ENCODE peak calls at places on chromosomes 4 and X, in ten cellular contexts. D, M, F, X, W, R, Q, B, I and Y are unnamed samples.

GRCh38 chr4:37389967-37390580 is 145.5 kb downstream of the NWD2 start:
- DNase-seq in B (peak; percentile 29), F (peak; percentile 87), R (peak; percentile 10), W (peak; percentile 41), I (peak; percentile 70), Q (peak; percentile 78), M (no peak), D (no peak), X (peak; percentile 85), Y (no peak)

GRCh38 chrX:16786791-16787735 is 797 bp downstream of the TXLNG start:
- DNase-seq in D (peak; percentile 60), B (peak; percentile 19), X (peak; percentile 35), M (no peak), W (no peak), F (peak; percentile 78), I (peak; percentile 73), R (peak; percentile 11), Q (peak; percentile 33), Y (no peak)

GRCh38 chrX:108025954-108026616 is 18.8 kb upstream of the VSIG1 start:
- DNase-seq in F (no peak), D (no peak), W (no peak), R (no peak), Q (no peak), B (no peak), I (no peak), X (peak; percentile 49), M (no peak), Y (no peak)

GRCh38 chr4:182955411-182955810 is 38.2 kb upstream of the DCTD start:
- DNase-seq in B (no peak), Q (no peak), M (no peak), W (peak; percentile 68), R (no peak), I (no peak), F (no peak), D (no peak), X (no peak), Y (no peak)

GRCh38 chr4:7854697-7855370 is 84.8 kb downstream of the AFAP1 start:
- DNase-seq in B (peak; percentile 35), R (peak; percentile 22), I (no peak), D (no peak), X (no peak), F (no peak), W (no peak), M (no peak), Q (no peak), Y (no peak)

GRCh38 chrX:94400488-94400887 is 726.5 kb downstream of the FAM133A start:
- DNase-seq in M (peak; percentile 71), I (no peak), R (peak; percentile 34), D (no peak), Q (peak; percentile 34), X (peak; percentile 11), W (no peak), F (no peak), B (peak; percentile 98), Y (peak; percentile 92)

GRCh38 chr4:1356181-1356998 is 9.4 kb downstream of the UVSSA start:
- DNase-seq in W (peak; percentile 32), D (peak; percentile 80), I (peak; percentile 86), Q (peak; percentile 90), X (peak; percentile 38), B (peak; percentile 6), F (peak; percentile 76), M (peak; percentile 74), R (peak; percentile 31), Y (no peak)

GRCh38 chr4:189001283-189001970 is 862.2 kb downstream of the TRIML1 start:
- DNase-seq in F (no peak), R (no peak), X (no peak), M (no peak), Q (no peak), I (no peak), W (no peak), D (no peak), B (no peak), Y (no peak)

GRCh38 chr4:5114911-5115310 is 63.6 kb downstream of the STK32B start:
- DNase-seq in Q (no peak), R (no peak), D (no peak), F (no peak), W (peak; percentile 58), X (no peak), M (no peak), I (no peak), B (no peak), Y (no peak)

GRCh38 chr4:119016636-119017035 is 119.0 kb upstream of the MYOZ2 start:
- DNase-seq in R (no peak), F (no peak), Q (no peak), I (no peak), X (no peak), M (no peak), D (no peak), B (no peak), W (peak; percentile 93), Y (no peak)

GRCh38 chr4:39975488-39976089 is 2.1 kb downstream of the PDS5A start:
- DNase-seq in I (no peak), B (peak; percentile 43), X (peak; percentile 5), D (peak; percentile 1), W (peak; percentile 86), F (peak; percentile 73), R (no peak), M (no peak), Q (no peak), Y (no peak)

GRCh38 chr4:151324449-151325319 is 721 bp downstream of the SH3D19 start:
- DNase-seq in X (peak; percentile 67), M (peak; percentile 79), D (no peak), Q (peak; percentile 73), F (no peak), R (peak; percentile 71), B (peak; percentile 60), I (peak; percentile 89), W (peak; percentile 47), Y (no peak)

GRCh38 chr4:10582059-10582686 is 102.4 kb downstream of the CLNK start:
- DNase-seq in D (peak; percentile 57), B (peak; percentile 35), R (peak; percentile 37), F (no peak), M (peak; percentile 42), Q (peak; percentile 72), I (peak; percentile 60), X (peak; percentile 63), W (peak; percentile 69), Y (no peak)

GRCh38 chr4:41622816-41623215 is 84.9 kb downstream of the LIMCH1 start:
- DNase-seq in R (no peak), Q (peak; percentile 44), W (no peak), X (no peak), M (no peak), D (no peak), F (no peak), B (no peak), I (no peak), Y (no peak)

GRCh38 chr4:17055788-17056187 is 157.3 kb upstream of the LDB2 start:
- DNase-seq in B (no peak), X (no peak), D (no peak), R (no peak), M (no peak), Q (no peak), F (no peak), W (peak; percentile 97), I (no peak), Y (peak; percentile 11)

GRCh38 chr4:135718019-135718418 is 1516.4 kb upstream of the PABPC4L start:
- DNase-seq in B (no peak), D (no peak), M (no peak), F (no peak), R (no peak), X (peak; percentile 10), W (peak; percentile 0), Q (no peak), I (no peak), Y (no peak)

GRCh38 chrX:8579602-8580001 is 115.0 kb downstream of the VCX3B start:
- DNase-seq in W (no peak), M (no peak), X (peak; percentile 10), R (no peak), Q (peak; percentile 5), D (no peak), B (no peak), I (peak; percentile 2), F (no peak), Y (no peak)

GRCh38 chrX:47177079-47177478 is 16.6 kb upstream of the UBA1 start:
- DNase-seq in Q (no peak), M (no peak), W (no peak), R (no peak), B (no peak), X (no peak), I (no peak), F (no peak), D (no peak), Y (no peak)
- H4K20me1 ChIP-seq in Q (no peaks in the 10 kb centered on the region), M (no peaks in the 10 kb centered on the region), W (no peaks in the 10 kb centered on the region), R (no peaks in the 10 kb centered on the region), B (no peaks in the 10 kb centered on the region), X (no peaks in the 10 kb centered on the region), I (no peaks in the 10 kb centered on the region), F (no peaks in the 10 kb centered on the region), D (peaks cover 4% of the 10 kb centered on the region), Y (no peaks in the 10 kb centered on the region)

GRCh38 chrX:3690140-3690539 is 23.3 kb downstream of the PRKX start:
- DNase-seq in B (no peak), D (no peak), Q (no peak), M (no peak), W (peak; percentile 15), I (no peak), R (no peak), X (no peak), F (no peak), Y (no peak)
- H4K20me1 ChIP-seq in B (no peaks in the 10 kb centered on the region), D (peaks cover 3% of the 10 kb centered on the region), Q (no peaks in the 10 kb centered on the region), M (no peaks in the 10 kb centered on the region), W (no peaks in the 10 kb centered on the region), I (no peaks in the 10 kb centered on the region), R (no peaks in the 10 kb centered on the region), X (no peaks in the 10 kb centered on the region), F (no peaks in the 10 kb centered on the region), Y (peaks cover 4% of the 10 kb centered on the region)

GRCh38 chrX:41087219-41087618 is 2.0 kb downstream of the USP9X start:
- DNase-seq in R (no peak), F (no peak), I (no peak), X (peak; percentile 5), W (no peak), D (no peak), B (peak; percentile 9), M (no peak), Q (no peak), Y (no peak)
- H4K20me1 ChIP-seq in R (peaks cover 15% of the 10 kb centered on the region), F (peaks cover 55% of the 10 kb centered on the region), I (peaks cover 58% of the 10 kb centered on the region), X (peaks cover 51% of the 10 kb centered on the region), W (peaks cover 65% of the 10 kb centered on the region), D (peaks cover 38% of the 10 kb centered on the region), B (no peaks in the 10 kb centered on the region), M (no peaks in the 10 kb centered on the region), Q (peaks cover 36% of the 10 kb centered on the region), Y (peaks cover 10% of the 10 kb centered on the region)

DNA sequence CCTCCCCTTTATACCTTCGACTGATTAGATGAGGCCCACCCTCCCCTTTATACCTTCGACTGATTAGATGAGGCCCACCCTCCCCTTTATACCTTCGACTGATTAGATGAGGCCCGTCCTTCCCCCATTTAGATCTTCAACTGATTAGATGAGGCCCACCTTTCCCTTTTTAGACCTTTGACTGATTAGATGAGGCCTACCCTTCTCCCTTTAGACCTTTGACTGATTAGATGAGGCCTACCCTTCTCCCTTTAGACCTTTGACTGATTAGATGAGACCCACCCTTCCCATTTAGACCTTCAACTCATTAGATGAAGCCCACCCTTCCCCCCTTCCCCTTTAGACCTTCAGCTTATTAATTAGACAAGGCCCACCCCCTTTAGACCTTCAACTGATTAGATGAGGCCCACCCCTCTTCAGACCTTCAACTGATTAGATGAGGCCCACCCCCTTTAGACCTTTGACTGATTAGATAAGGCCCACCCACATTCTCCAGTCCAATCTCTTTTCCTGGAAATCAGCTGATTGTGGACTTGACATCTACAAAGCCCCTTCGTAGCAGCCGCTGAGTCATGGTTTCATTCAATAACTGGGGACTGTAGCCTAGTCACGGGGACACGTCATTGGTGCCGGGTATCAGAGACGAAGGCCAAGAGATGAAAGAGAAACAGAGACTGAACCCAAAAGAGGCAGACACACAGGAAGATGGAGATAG is 28.8 kb upstream of the IL3RA start:
- DNase-seq in R (no peak), I (no peak), F (no peak), Q (no peak), B (no peak), D (no peak), M (no peak), X (no peak), W (no peak), Y (no peak)
- H4K20me1 ChIP-seq in R (no peaks in the 10 kb centered on the region), I (no peaks in the 10 kb centered on the region), F (no peaks in the 10 kb centered on the region), Q (no peaks in the 10 kb centered on the region), B (no peaks in the 10 kb centered on the region), D (no peaks in the 10 kb centered on the region), M (no peaks in the 10 kb centered on the region), X (no peaks in the 10 kb centered on the region), W (no peaks in the 10 kb centered on the region), Y (no peaks in the 10 kb centered on the region)